ENCODE peak calls at places on chromosome 9, in four cellular contexts. D, B, G and S are unnamed samples.
A peak's percentile ranks its signal among the peaks of the same experiment; 100 is the strongest.

GRCh38 chr9:19441730-19442129 is 32.9 kb downstream of the ACER2 start:
- DNase-seq in D (no peak), B (no peak), G (no peak), S (no peak)

GRCh38 chr9:18689166-18689565 is 215.2 kb downstream of the ADAMTSL1 start:
- DNase-seq in D (no peak), B (no peak), G (no peak), S (no peak)

GRCh38 chr9:70534058-70534457 is 119.6 kb upstream of the KLF9 start:
- DNase-seq in D (no peak), B (no peak), G (no peak), S (no peak)

GRCh38 chr9:86695904-86696424 is 251.3 kb downstream of the GAS1 start:
- DNase-seq in D (no peak), B (no peak), G (no peak), S (no peak)

GRCh38 chr9:76230961-76231360 is 163.3 kb downstream of the RFK start:
- DNase-seq in D (no peak), B (no peak), G (no peak), S (no peak)

GRCh38 chr9:100459963-100460362 is 13.0 kb upstream of the TMEFF1 start:
- DNase-seq in D (no peak), B (no peak), G (no peak), S (no peak)

GRCh38 chr9:128007566-128008138 is 26.9 kb upstream of the EEIG1 start:
- DNase-seq in D (peak; percentile 29), B (peak; percentile 59), G (peak; percentile 84), S (peak; percentile 77)

GRCh38 chr9:75229605-75230332 is 141.5 kb downstream of the OSTF1 start:
- DNase-seq in D (no peak), B (no peak), G (peak; percentile 92), S (peak; percentile 83)

GRCh38 chr9:110623462-110624025 is 44.0 kb upstream of the SVEP1 start:
- DNase-seq in D (no peak), B (no peak), G (peak; percentile 17), S (no peak)

GRCh38 chr9:79952401-79952800 is 380.6 kb downstream of the TLE4 start:
- DNase-seq in D (no peak), B (no peak), G (no peak), S (no peak)

GRCh38 chr9:125805057-125805456 is 57.9 kb downstream of the PBX3 start:
- DNase-seq in D (no peak), B (no peak), G (no peak), S (no peak)

GRCh38 chr9:116323571-116323970 is 170.0 kb downstream of the PAPPA start:
- DNase-seq in D (no peak), B (no peak), G (no peak), S (no peak)

GRCh38 chr9:80061096-80061495 is 489.3 kb downstream of the TLE4 start:
- DNase-seq in D (no peak), B (no peak), G (no peak), S (no peak)

GRCh38 chr9:28121353-28121752 is 548.1 kb upstream of the C9orf72 start:
- DNase-seq in D (no peak), B (no peak), G (no peak), S (no peak)

GRCh38 chr9:122695696-122696095 is 20.8 kb downstream of the OR1L3 start:
- DNase-seq in D (no peak), B (no peak), G (no peak), S (no peak)

GRCh38 chr9:7259544-7260241 is 501.9 kb downstream of the KDM4C start:
- DNase-seq in D (no peak), B (no peak), G (no peak), S (no peak)

GRCh38 chr9:37999501-38000189 is 69.4 kb downstream of the SHB start:
- DNase-seq in D (no peak), B (no peak), G (no peak), S (no peak)

GRCh38 chr9:6551126-6551525 is 94.4 kb downstream of the GLDC start:
- DNase-seq in D (no peak), B (no peak), G (no peak), S (no peak)

GRCh38 chr9:116002181-116002580 is 151.4 kb upstream of the PAPPA start:
- DNase-seq in D (no peak), B (no peak), G (no peak), S (no peak)

GRCh38 chr9:133891741-133892140 is 100.4 kb downstream of the VAV2 start:
- DNase-seq in D (no peak), B (no peak), G (no peak), S (no peak)

GRCh38 chr9:24698864-24699518 is 153.3 kb upstream of the IZUMO3 start:
- DNase-seq in D (no peak), B (no peak), G (no peak), S (no peak)

GRCh38 chr9:93510041-93510440 is 56.7 kb upstream of the FAM120AOS start:
- DNase-seq in D (no peak), B (no peak), G (no peak), S (no peak)

GRCh38 chr9:76336027-76336426 is 58.2 kb downstream of the RFK start:
- DNase-seq in D (no peak), B (no peak), G (no peak), S (no peak)

GRCh38 chr9:95444160-95444559 is 72.6 kb downstream of the PTCH1 start:
- DNase-seq in D (no peak), B (no peak), G (no peak), S (no peak)

DNA sequence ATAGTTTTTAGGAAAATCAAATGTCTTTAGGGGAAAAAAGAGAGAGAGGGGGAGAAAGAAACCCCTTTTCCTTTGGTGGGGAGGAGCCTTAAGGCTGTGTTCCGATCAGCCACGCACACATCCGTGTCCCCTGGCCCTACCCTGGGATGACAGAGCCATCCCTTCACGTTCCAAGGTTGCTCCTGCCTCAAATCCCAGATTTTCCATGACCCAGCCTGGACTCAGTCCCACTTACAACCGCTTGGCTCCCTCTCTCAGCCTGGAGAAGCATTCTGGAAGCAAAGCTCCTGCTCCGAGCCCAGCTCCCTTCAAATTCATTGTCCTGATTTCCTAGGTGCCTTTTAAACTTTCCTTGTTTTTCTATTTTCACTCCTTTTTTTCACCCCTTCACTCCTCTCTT is 78.5 kb downstream of the COL27A1 start:
- DNase-seq in D (peak; percentile 53), B (no peak), G (no peak), S (peak; percentile 42)
- H3K4me1 ChIP-seq in D (peaks cover 38% of the 10 kb centered on the region), B (no peaks in the 10 kb centered on the region), G (no peaks in the 10 kb centered on the region), S (no peaks in the 10 kb centered on the region)

DNA sequence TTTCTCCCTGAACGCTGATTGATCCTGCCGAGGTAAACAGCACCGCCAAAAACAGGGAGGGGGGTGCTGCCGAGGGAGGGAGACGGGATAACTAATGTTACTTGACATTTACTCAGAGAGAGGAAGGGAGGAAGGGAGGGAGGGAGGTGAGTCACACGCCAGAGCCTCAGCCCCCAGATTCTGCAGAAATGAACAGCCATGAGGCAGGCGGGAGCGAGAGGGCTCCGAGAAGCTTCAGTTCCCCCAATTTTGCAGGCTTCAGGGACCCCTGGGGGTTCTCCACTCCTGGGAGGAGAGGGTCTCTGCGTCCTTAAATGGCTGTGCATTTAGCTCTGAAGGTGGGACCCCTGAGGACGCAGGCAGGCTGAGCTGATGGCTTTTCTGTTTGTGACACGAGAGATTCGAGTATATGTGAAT is 59.1 kb upstream of the IER5L start:
- DNase-seq in D (no peak), B (peak; percentile 23), G (no peak), S (no peak)
- H3K4me3 ChIP-seq in D (no peak overlapping the region), B (no peak overlapping the region), G (no peak overlapping the region), S (no peak overlapping the region)

GRCh38 chr9:33722359-33722675 is 73.0 kb upstream of the PRSS3 start:
- DNase-seq in D (no peak), B (no peak), G (no peak), S (no peak)
- TF ChIP-seq CTCF in D (peak; percentile 2), B (no peak), G (no peak), S (no peak)

GRCh38 chr9:124594215-124594614 is 87.0 kb upstream of the NR5A1 start:
- DNase-seq in D (no peak), B (no peak), G (peak; percentile 17), S (no peak)
- H3K4me1 ChIP-seq in D (peaks cover 15% of the 10 kb centered on the region), B (no peaks in the 10 kb centered on the region), G (peaks cover 29% of the 10 kb centered on the region), S (peaks cover 14% of the 10 kb centered on the region)

DNA sequence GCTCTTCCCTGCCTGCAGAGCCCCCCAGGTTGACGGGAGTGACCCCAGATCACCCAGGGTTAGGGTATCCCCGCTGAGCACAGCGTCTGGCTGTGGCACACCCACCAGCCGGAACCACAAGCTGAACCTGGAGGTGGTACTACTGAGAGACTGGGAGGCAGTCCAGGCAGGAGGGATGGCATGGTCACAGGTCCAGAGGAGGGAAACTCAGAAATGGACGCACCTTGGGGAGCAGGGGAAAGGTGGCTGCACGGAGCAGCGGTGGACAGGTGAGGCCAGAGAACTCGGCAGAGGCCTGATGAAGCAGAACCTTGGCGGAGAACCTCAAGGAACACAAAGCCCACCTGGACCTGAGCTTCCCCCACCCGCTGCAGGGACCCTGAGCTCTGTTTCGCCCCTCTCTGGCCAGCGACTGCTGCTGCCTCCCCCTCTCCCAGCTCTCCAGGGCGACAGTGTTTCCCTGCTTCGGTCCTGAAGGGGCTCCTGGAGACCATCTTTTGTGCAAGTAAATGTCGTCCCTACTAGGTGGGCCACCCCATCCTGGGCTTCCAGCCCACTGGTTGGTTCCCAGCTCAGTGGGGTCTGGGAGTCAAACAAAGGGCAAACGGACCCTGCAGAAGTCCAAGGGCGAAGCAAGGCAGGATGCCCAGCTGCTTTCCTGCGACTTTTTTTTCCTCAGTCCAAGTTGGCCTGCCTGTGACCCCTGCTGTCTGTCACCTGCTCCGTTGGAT is 845 bp downstream of the ADGRD2 start:
- DNase-seq in D (no peak), B (no peak), G (no peak), S (peak; percentile 20)
- H3K4me3 ChIP-seq in D (peak overlapping the region; percentile 25), B (no peak overlapping the region), G (no peak overlapping the region), S (no peak overlapping the region)

GRCh38 chr9:20616808-20617207 is 5.5 kb downstream of the MLLT3 start:
- DNase-seq in D (no peak), B (no peak), G (no peak), S (no peak)

GRCh38 chr9:20614602-20615216 is 7.6 kb downstream of the MLLT3 start:
- DNase-seq in D (no peak), B (no peak), G (no peak), S (peak; percentile 17)

GRCh38 chr9:20608582-20608981 is 13.7 kb downstream of the MLLT3 start:
- DNase-seq in D (no peak), B (no peak), G (no peak), S (no peak)

GRCh38 chr9:20606637-20607036 is 15.7 kb downstream of the MLLT3 start:
- DNase-seq in D (peak; percentile 45), B (no peak), G (peak; percentile 92), S (no peak)

DNA sequence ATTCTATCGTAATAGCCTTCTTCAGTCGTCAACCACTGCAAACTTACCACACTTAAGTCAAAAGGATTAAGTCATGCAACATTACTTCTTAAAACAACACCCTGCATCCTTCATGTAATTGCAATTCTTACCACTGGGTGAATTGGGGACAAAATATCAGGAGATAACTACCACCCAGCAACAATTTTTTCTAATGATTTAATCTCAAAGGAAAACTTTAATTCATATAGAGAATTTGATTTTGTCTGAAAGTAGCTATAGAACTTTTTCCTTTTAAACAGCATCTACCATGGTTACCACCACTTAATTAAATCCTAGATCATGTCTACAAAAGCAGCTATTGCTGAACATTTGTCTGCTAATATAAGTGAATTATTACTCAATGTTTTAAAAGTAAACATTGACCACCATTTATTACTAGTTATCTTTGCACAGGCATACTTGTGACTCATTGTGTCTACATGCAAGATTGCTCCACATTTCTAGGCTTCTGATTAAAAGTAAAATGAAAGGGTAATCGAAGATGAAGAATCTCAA is 10.5 kb downstream of the MLLT3 start:
- DNase-seq in D (no peak), B (no peak), G (no peak), S (no peak)
- TF ChIP-seq CTCF in D (peak; percentile 62), B (peak; percentile 44), G (peak; percentile 82), S (no peak)